ENCODE peak calls at places on chromosomes 1 and 21, in six cellular contexts. Q, Y, J, B, N and L are unnamed samples.
A peak's percentile ranks its signal among the peaks of the same experiment; 100 is the strongest.

GRCh38 chr1:151540982-151541377 is 871 bp downstream of the TUFT1 start:
- DNase-seq in Q (no peak), Y (no peak), J (no peak), B (peak; percentile 32), N (peak; percentile 34), L (no peak)

GRCh38 chr1:916173-917075 is 7.3 kb upstream of the SAMD11 start:
- DNase-seq in Q (peak; percentile 19), Y (peak; percentile 52), J (peak; percentile 6), B (no peak), N (no peak), L (no peak)

GRCh38 chr1:247908761-247909160 is 11.3 kb upstream of the OR2T8 start:
- DNase-seq in Q (no peak), Y (no peak), J (no peak), B (no peak), N (no peak), L (no peak)

GRCh38 chr1:42318601-42319000 is 16.4 kb downstream of the FOXJ3 start:
- DNase-seq in Q (no peak), Y (no peak), J (no peak), B (no peak), N (no peak), L (no peak)

GRCh38 chr1:19922015-19922688 is 1.3 kb downstream of the PLA2G2E start:
- DNase-seq in Q (no peak), Y (no peak), J (no peak), B (no peak), N (no peak), L (no peak)

GRCh38 chr21:42063578-42064521 is 7.3 kb upstream of the UMODL1 start:
- DNase-seq in Q (no peak), Y (peak; percentile 55), J (no peak), B (no peak), N (no peak), L (no peak)

GRCh38 chr1:115706774-115707425 is 61.6 kb downstream of the CASQ2 start:
- DNase-seq in Q (no peak), Y (no peak), J (no peak), B (peak; percentile 89), N (peak; percentile 72), L (no peak)

GRCh38 chr1:37323486-37324377 is 150.6 kb upstream of the ZC3H12A start:
- DNase-seq in Q (no peak), Y (no peak), J (no peak), B (no peak), N (peak; percentile 28), L (no peak)

GRCh38 chr1:171801395-171801990 is 20.0 kb downstream of the METTL13 start:
- DNase-seq in Q (no peak), Y (no peak), J (no peak), B (peak; percentile 73), N (peak; percentile 70), L (no peak)

GRCh38 chr1:160773088-160773487 is 22.9 kb upstream of the LY9 start:
- DNase-seq in Q (no peak), Y (no peak), J (no peak), B (no peak), N (no peak), L (no peak)

GRCh38 chr1:27102707-27103468 is 52.0 kb downstream of the SLC9A1 start:
- DNase-seq in Q (peak; percentile 79), Y (peak; percentile 82), J (peak; percentile 85), B (peak; percentile 82), N (peak; percentile 82), L (no peak)

GRCh38 chr1:166391677-166392076 is 224.9 kb upstream of the FAM78B start:
- DNase-seq in Q (no peak), Y (no peak), J (no peak), B (no peak), N (no peak), L (no peak)

GRCh38 chr1:68347415-68347814 is 102.3 kb downstream of the RPE65 start:
- DNase-seq in Q (peak; percentile 23), Y (peak; percentile 56), J (peak; percentile 18), B (no peak), N (no peak), L (no peak)

GRCh38 chr1:25565188-25565591 is 21.8 kb downstream of the LDLRAP1 start:
- DNase-seq in Q (no peak), Y (no peak), J (no peak), B (no peak), N (no peak), L (no peak)

GRCh38 chr1:25565626-25566025 is 22.2 kb downstream of the LDLRAP1 start:
- DNase-seq in Q (no peak), Y (no peak), J (no peak), B (no peak), N (no peak), L (no peak)

GRCh38 chr1:25567710-25568089 is 24.3 kb downstream of the LDLRAP1 start:
- DNase-seq in Q (no peak), Y (no peak), J (no peak), B (no peak), N (no peak), L (no peak)

GRCh38 chr1:25566730-25567341 is 23.4 kb downstream of the LDLRAP1 start:
- DNase-seq in Q (peak; percentile 62), Y (peak; percentile 81), J (peak; percentile 68), B (peak; percentile 39), N (peak; percentile 55), L (no peak)

GRCh38 chr1:25566186-25566729 is 22.9 kb downstream of the LDLRAP1 start:
- DNase-seq in Q (no peak), Y (no peak), J (no peak), B (no peak), N (no peak), L (no peak)
- H3K4me1 ChIP-seq in Q (peaks cover 54% of the 10 kb centered on the region), Y (peaks cover 13% of the 10 kb centered on the region), J (peaks cover 64% of the 10 kb centered on the region), B (peaks cover 15% of the 10 kb centered on the region), N (peaks cover 38% of the 10 kb centered on the region), L (peaks cover 64% of the 10 kb centered on the region)

GRCh38 chr1:155145491-155145890 is 5.2 kb upstream of the DPM3 start:
- DNase-seq in Q (no peak), Y (no peak), J (no peak), B (no peak), N (no peak), L (no peak)
- TF ChIP-seq CTCF in Q (no peak), Y (no peak), J (peak; percentile 8), B (peak; percentile 7), N (no peak), L (no peak)

GRCh38 chr1:220770245-220770913 is 16.3 kb upstream of the MTARC1 start:
- DNase-seq in Q (no peak), Y (no peak), J (no peak), B (no peak), N (no peak), L (no peak)

GRCh38 chr1:220767312-220768126 is 19.2 kb upstream of the MTARC1 start:
- DNase-seq in Q (no peak), Y (no peak), J (no peak), B (peak; percentile 62), N (peak; percentile 62), L (no peak)

GRCh38 chr1:220764757-220765156 is 16.6 kb downstream of the MTARC2 start:
- DNase-seq in Q (no peak), Y (no peak), J (no peak), B (no peak), N (no peak), L (no peak)

GRCh38 chr1:220769205-220769604 is 17.5 kb upstream of the MTARC1 start:
- DNase-seq in Q (no peak), Y (no peak), J (no peak), B (no peak), N (no peak), L (no peak)

GRCh38 chr1:220768127-220768601 is 18.5 kb upstream of the MTARC1 start:
- DNase-seq in Q (no peak), Y (peak; percentile 85), J (no peak), B (no peak), N (no peak), L (no peak)
- H3K4me3 ChIP-seq in Q (no peak overlapping the region), Y (peak overlapping the region; percentile 21), J (no peak overlapping the region), B (no peak overlapping the region), N (no peak overlapping the region), L (no peak overlapping the region)

GRCh38 chr1:25022361-25023189 is 92.5 kb upstream of the RUNX3 start:
- DNase-seq in Q (peak; percentile 46), Y (peak; percentile 79), J (peak; percentile 57), B (peak; percentile 67), N (peak; percentile 78), L (no peak)
- H3K4me1 ChIP-seq in Q (peaks cover 15% of the 10 kb centered on the region), Y (no peaks in the 10 kb centered on the region), J (peaks cover 16% of the 10 kb centered on the region), B (peaks cover 12% of the 10 kb centered on the region), N (no peaks in the 10 kb centered on the region), L (no peaks in the 10 kb centered on the region)

GRCh38 chr1:214660900-214661299 is 57.9 kb downstream of the CENPF start:
- DNase-seq in Q (no peak), Y (no peak), J (no peak), B (peak; percentile 37), N (peak; percentile 87), L (no peak)
- TF ChIP-seq CTCF in Q (peak; percentile 50), Y (peak; percentile 40), J (peak; percentile 35), B (peak; percentile 77), N (peak; percentile 85), L (no peak)

GRCh38 chr1:9416506-9416905 is 122.8 kb upstream of the SLC25A33 start:
- DNase-seq in Q (no peak), Y (no peak), J (no peak), B (no peak), N (no peak), L (no peak)

GRCh38 chr1:9417695-9418094 is 121.6 kb upstream of the SLC25A33 start:
- DNase-seq in Q (no peak), Y (no peak), J (no peak), B (no peak), N (no peak), L (no peak)

GRCh38 chr1:9418851-9419250 is 120.4 kb upstream of the SLC25A33 start:
- DNase-seq in Q (no peak), Y (no peak), J (no peak), B (no peak), N (no peak), L (no peak)

GRCh38 chr1:9419642-9420041 is 119.6 kb upstream of the SLC25A33 start:
- DNase-seq in Q (no peak), Y (no peak), J (no peak), B (no peak), N (no peak), L (no peak)

DNA sequence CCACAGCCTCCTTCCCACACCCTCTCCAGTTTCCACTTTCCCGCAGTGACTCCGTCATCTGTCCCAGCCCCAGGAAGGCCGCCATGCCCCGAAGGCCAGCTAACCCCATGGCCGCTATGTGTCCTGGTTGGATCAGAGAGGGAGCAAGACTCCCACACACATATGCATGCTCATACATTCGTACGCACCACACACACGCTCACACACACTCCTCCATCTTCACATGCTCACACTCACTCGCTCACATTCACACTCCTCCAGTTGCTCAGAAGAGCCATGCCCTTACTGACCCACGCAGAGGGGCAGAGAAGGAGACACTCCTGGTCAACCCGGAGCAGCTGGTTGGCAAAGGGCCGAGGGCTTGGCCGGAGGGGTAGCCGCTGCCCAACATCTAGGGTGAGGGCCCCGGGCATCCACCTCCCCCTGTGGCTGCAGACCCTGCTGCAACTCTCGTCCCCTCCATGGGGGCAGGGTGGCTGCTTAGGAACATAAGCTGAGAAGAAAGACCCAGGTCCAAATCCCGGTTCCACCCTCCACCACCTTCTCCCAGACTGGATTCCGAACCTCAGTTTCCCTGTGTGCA is 122.3 kb upstream of the SLC25A33 start:
- DNase-seq in Q (no peak), Y (no peak), J (no peak), B (no peak), N (no peak), L (no peak)
- H3K4me3 ChIP-seq in Q (no peak overlapping the region), Y (no peak overlapping the region), J (no peak overlapping the region), B (no peak overlapping the region), N (no peak overlapping the region), L (no peak overlapping the region)

DNA sequence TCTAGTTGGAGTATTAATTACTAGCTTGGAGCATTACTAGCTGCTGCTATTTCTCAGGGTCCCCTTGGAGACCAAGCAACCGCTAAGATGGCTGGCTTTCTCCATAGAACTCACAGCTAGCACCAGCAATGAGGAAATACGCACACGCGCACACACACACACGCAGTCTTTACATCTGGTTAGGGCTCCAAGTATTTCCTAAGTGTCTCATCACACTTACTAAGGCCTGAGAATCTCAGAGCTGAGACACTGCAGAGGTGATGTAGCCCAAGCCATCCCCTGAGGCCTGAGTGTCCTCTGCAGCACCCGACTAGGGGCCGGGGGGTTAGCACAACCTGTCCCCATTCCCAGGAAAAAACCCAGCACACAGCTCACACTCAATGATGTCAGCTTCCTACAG is 42.5 kb downstream of the ITPKB start:
- DNase-seq in Q (no peak), Y (no peak), J (no peak), B (no peak), N (no peak), L (no peak)
- H3K4me1 ChIP-seq in Q (peaks cover 94% of the 10 kb centered on the region), Y (no peaks in the 10 kb centered on the region), J (peaks cover 82% of the 10 kb centered on the region), B (peaks cover 12% of the 10 kb centered on the region), N (no peaks in the 10 kb centered on the region), L (peaks cover 36% of the 10 kb centered on the region)